ENCODE peak calls at places on chromosomes 7 and 10, in four cellular contexts. B, H, I and N are unnamed samples. For H3K36me3 and H3K9me3, the result is how much of the 10 kb centered on the place peaks cover.

GRCh38 chr10:129760416-129760815 is 203.7 kb downstream of the EBF3 start:
- DNase-seq in B (peak), I (no peak), H (no peak), N (no peak)

GRCh38 chr10:28072573-28072972 is 73.7 kb upstream of the ODAD2 start:
- DNase-seq in H (no peak), B (no peak), I (no peak), N (no peak)

GRCh38 chr10:60099998-60100747 is 193.8 kb upstream of the CCDC6 start:
- DNase-seq in I (peak), H (peak), B (no peak), N (no peak)

GRCh38 chr7:42972703-42973500 is 40.7 kb downstream of the MRPL32 start:
- DNase-seq in I (no peak), B (peak), H (no peak), N (peak)

GRCh38 chr7:91566333-91566732 is 302.1 kb downstream of the FZD1 start:
- DNase-seq in I (no peak), H (no peak), B (no peak), N (no peak)

GRCh38 chr7:151079199-151079910 is 1.3 kb downstream of the FASTK start:
- DNase-seq in I (no peak), B (peak), H (no peak), N (no peak)

GRCh38 chr7:137986252-137987010 is 15.5 kb downstream of the CREB3L2 start:
- DNase-seq in B (no peak), I (no peak), H (no peak), N (no peak)

GRCh38 chr10:44010873-44011602 is 362.4 kb upstream of the ZNF32 start:
- DNase-seq in H (no peak), B (no peak), I (no peak), N (no peak)

GRCh38 chr10:72954596-72955569 is at the start of gene PLA2G12B:
- DNase-seq in I (no peak), B (no peak), H (no peak), N (no peak)

GRCh38 chr7:135664046-135664589 is 1.8 kb downstream of the STMP1 start:
- DNase-seq in H (no peak), I (no peak), B (no peak), N (no peak)

GRCh38 chr7:52309631-52310030 is 725.8 kb upstream of the POM121L12 start:
- DNase-seq in B (no peak), H (no peak), I (no peak), N (no peak)

GRCh38 chr7:142357953-142358520 is 100.2 kb upstream of the PRSS58 start:
- DNase-seq in I (peak), B (no peak), H (peak), N (no peak)

GRCh38 chr10:113030453-113030852 is 80.4 kb downstream of the TCF7L2 start:
- DNase-seq in H (no peak), I (no peak), B (peak), N (no peak)

GRCh38 chr7:122303522-122303970 is 1.0 kb downstream of the FEZF1 start:
- DNase-seq in B (no peak), H (no peak), I (no peak), N (no peak)

GRCh38 chr7:35035511-35035921 is 1.8 kb downstream of the DPY19L1 start:
- DNase-seq in H (peak), I (peak), B (no peak), N (no peak)

GRCh38 chr7:1843921-1844335 is 173.9 kb downstream of the ELFN1 start:
- DNase-seq in I (no peak), H (no peak), B (peak), N (peak)
- H3K36me3 ChIP-seq in I (under half), H (under half), B (under half), N (under half)

DNA sequence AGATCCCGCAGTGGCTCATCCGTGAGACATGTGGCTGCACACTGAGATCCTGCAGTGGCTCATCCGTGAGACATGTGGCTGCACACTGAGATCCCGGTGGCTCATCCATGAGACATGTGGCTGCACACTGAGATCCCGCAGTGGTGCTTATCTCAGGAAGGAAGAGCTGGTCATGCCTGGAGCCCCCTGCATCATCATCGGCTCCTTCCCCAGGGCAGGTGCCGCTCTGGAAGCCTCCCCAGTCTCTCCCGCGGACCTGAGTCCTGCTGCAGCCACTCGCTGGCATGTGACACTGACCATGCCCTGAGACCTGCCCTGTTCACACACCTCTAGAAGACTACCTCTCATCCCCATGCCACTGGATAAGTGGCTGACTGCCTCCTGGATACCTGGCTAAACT is 181.3 kb downstream of the PTPRN2 start:
- DNase-seq in I (no peak), H (no peak), B (no peak), N (no peak)
- H3K9me3 ChIP-seq in I (under half), H (under half), B (under half), N (under half)

GRCh38 chr7:134443396-134444070 is 15.4 kb downstream of the AKR1B1 start:
- DNase-seq in I (no peak), H (no peak), B (no peak), N (no peak)
- H3K36me3 ChIP-seq in I (under half), H (under half), B (half or more), N (under half)

GRCh38 chr7:66905689-66906088 is 15.3 kb upstream of the TMEM248 start:
- DNase-seq in B (no peak), I (no peak), H (no peak), N (no peak)

GRCh38 chr7:66910789-66911188 is 10.2 kb upstream of the TMEM248 start:
- DNase-seq in H (no peak), B (no peak), I (no peak), N (no peak)

GRCh38 chr7:66904063-66904593 is 16.9 kb upstream of the TMEM248 start:
- DNase-seq in H (no peak), B (no peak), I (no peak), N (no peak)

GRCh38 chr7:66905243-66905642 is 15.8 kb upstream of the TMEM248 start:
- DNase-seq in B (no peak), I (no peak), H (no peak), N (no peak)

GRCh38 chr7:66907731-66908130 is 13.3 kb upstream of the TMEM248 start:
- DNase-seq in B (no peak), I (no peak), H (no peak), N (no peak)
- H3K9me3 ChIP-seq in B (under half), I (under half), H (under half), N (under half)

DNA sequence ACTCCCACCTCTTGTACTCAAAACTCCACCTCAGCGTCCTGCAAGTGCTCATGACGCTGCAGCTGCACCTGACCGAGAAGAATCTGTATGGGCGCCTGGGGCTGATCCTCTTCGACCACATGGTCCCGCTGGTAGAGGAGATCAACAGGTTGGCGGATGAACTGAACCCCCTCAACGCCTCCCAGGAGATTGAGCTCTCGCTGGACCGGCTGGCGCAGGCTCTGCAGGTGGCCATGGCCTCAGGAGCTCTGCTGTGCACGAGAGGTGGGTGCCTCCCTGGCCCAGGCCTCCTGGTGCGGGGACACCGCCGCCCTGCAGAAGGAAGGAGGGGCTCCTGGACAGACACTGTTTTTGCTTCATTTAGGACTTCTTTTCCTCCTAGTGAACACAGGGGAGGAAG is 10.3 kb downstream of the INTS15 start:
- DNase-seq in I (no peak), B (no peak), H (no peak), N (no peak)
- H3K36me3 ChIP-seq in I (half or more), B (half or more), H (under half), N (half or more)

DNA sequence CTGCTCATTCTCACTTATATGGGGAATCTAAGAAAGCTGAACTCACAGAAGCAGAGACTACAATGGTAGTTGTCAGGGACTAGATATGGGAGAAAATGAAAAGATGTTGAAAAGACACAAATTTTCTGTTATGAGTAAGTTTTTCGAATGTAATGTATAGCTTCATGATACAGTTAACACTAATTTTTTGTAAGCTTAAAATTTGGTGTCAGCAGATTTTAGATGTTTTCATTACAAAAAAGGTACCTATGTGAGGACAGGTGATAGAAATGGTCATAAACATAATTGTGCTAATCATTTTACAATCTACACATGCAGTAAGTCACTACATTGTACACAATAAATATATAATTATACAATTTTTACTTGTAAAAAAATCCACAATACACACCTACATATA is 286.6 kb downstream of the ZNF33B start:
- DNase-seq in B (no peak), I (no peak), H (no peak), N (no peak)
- H3K9me3 ChIP-seq in B (under half), I (under half), H (under half), N (under half)

GRCh38 chr10:124659380-124659779 is 84.8 kb downstream of the FAM53B start:
- DNase-seq in I (no peak), H (no peak), B (no peak), N (no peak)
- H3K36me3 ChIP-seq in I (under half), H (under half), B (under half), N (under half)